ENCODE peak calls at places on chromosomes 13 and 19, in six cellular contexts. T, F, E, X, U and D are unnamed samples.
A peak's percentile ranks its signal among the peaks of the same experiment; 100 is the strongest.

GRCh38 chr13:102825921-102826706 is 19.7 kb upstream of the ERCC5 start:
- DNase-seq in T (peak; percentile 85), F (no peak), E (peak; percentile 95), X (peak; percentile 61), U (no peak), D (peak; percentile 41)

GRCh38 chr19:6219147-6219525 is 60.6 kb downstream of the MLLT1 start:
- DNase-seq in T (no peak), F (no peak), E (no peak), X (no peak), U (no peak), D (peak; percentile 85)

GRCh38 chr13:110616103-110617101 is 1.1 kb downstream of the NAXD start:
- DNase-seq in T (no peak), F (peak; percentile 30), E (peak; percentile 63), X (peak; percentile 68), U (peak; percentile 26), D (peak; percentile 96)

GRCh38 chr13:50635504-50635903 is 208.0 kb downstream of the DLEU7 start:
- DNase-seq in T (no peak), F (peak; percentile 13), E (no peak), X (no peak), U (no peak), D (no peak)

GRCh38 chr19:45677351-45678230 is 9.6 kb downstream of the GIPR start:
- DNase-seq in T (no peak), F (no peak), E (peak; percentile 69), X (peak; percentile 73), U (peak; percentile 88), D (peak; percentile 93)

GRCh38 chr13:80105350-80105749 is 235.6 kb downstream of the SPRY2 start:
- DNase-seq in T (no peak), F (no peak), E (no peak), X (no peak), U (no peak), D (no peak)

GRCh38 chr13:104006625-104007061 is 940.4 kb upstream of the SLC10A2 start:
- DNase-seq in T (peak; percentile 86), F (no peak), E (peak; percentile 90), X (no peak), U (no peak), D (no peak)

GRCh38 chr13:24083722-24084421 is 76.6 kb upstream of the SPATA13 start:
- DNase-seq in T (no peak), F (no peak), E (no peak), X (no peak), U (peak; percentile 74), D (peak; percentile 42)

GRCh38 chr13:104525467-104525866 is 1459.2 kb upstream of the SLC10A2 start:
- DNase-seq in T (no peak), F (no peak), E (no peak), X (no peak), U (no peak), D (no peak)

GRCh38 chr13:114259974-114260373 is 21.4 kb upstream of the UPF3A start:
- DNase-seq in T (no peak), F (no peak), E (no peak), X (no peak), U (no peak), D (no peak)

GRCh38 chr13:93338906-93339305 is 112.3 kb downstream of the GPC6 start:
- DNase-seq in T (no peak), F (no peak), E (peak; percentile 56), X (no peak), U (no peak), D (no peak)

GRCh38 chr19:38977445-38978314 is 2.1 kb upstream of the FBXO17 start:
- DNase-seq in T (no peak), F (no peak), E (peak; percentile 57), X (no peak), U (no peak), D (peak; percentile 66)

GRCh38 chr19:1312732-1313694 is 27.3 kb downstream of the EFNA2 start:
- DNase-seq in T (peak; percentile 26), F (no peak), E (peak; percentile 77), X (peak; percentile 89), U (no peak), D (peak; percentile 98)